ENCODE peak calls at places on chromosomes 1 and 21, in seven cellular contexts. P is right cardiac atrium; F is OCI-LY7; D is PC-9; S is CD8-positive, alpha-beta memory T cell; H is K562; Q is fibroblast of lung. J is an unnamed sample.

GRCh38 chr1:39173119-39173994 is 31.1 kb upstream of the MACF1 start:
- DNase-seq in D (no peak), Q (peak; percentile 70), S (no peak), F (no peak), H (no peak), P (no peak), J (no peak)

GRCh38 chr1:224300346-224300745 is 29.6 kb downstream of the NVL start:
- DNase-seq in Q (peak; percentile 92), S (no peak), D (peak; percentile 80), P (no peak), H (no peak), F (no peak), J (no peak)

GRCh38 chr1:20237646-20238045 is 51.3 kb upstream of the PLA2G2C start:
- DNase-seq in P (no peak), S (no peak), Q (no peak), H (no peak), F (peak; percentile 28), D (no peak), J (no peak)

GRCh38 chr1:248816042-248816851 is 9.5 kb downstream of the SH3BP5L start:
- DNase-seq in D (no peak), H (peak; percentile 4), P (no peak), S (no peak), Q (no peak), F (no peak), J (no peak)

GRCh38 chr1:214503553-214503952 is 47.8 kb downstream of the PTPN14 start:
- DNase-seq in H (no peak), P (no peak), D (peak; percentile 73), F (no peak), S (no peak), Q (no peak), J (no peak)

GRCh38 chr1:168811213-168811612 is 82.2 kb upstream of the DPT start:
- DNase-seq in P (no peak), Q (no peak), H (no peak), D (no peak), F (no peak), S (no peak), J (no peak)

GRCh38 chr1:206725053-206725963 is 40.6 kb downstream of the MAPKAPK2 start:
- DNase-seq in P (no peak), D (no peak), F (peak; percentile 68), S (no peak), H (peak; percentile 71), Q (peak; percentile 31), J (no peak)

GRCh38 chr1:23178931-23179330 is 10.3 kb upstream of the LUZP1 start:
- DNase-seq in P (no peak), S (no peak), H (peak; percentile 50), F (peak; percentile 48), D (no peak), Q (no peak), J (no peak)

GRCh38 chr1:109197163-109198042 is 16.3 kb upstream of the SARS1 start:
- DNase-seq in Q (peak; percentile 100), D (peak; percentile 100), H (peak; percentile 84), S (no peak), P (peak; percentile 54), F (no peak), J (no peak)

GRCh38 chr1:184768467-184768866 is 13.8 kb upstream of the EDEM3 start:
- DNase-seq in P (no peak), Q (no peak), F (no peak), S (no peak), H (peak; percentile 45), D (no peak), J (no peak)

GRCh38 chr1:54543729-54544496 is 4.1 kb upstream of the ACOT11 start:
- DNase-seq in Q (peak; percentile 88), F (no peak), P (no peak), D (no peak), S (no peak), H (no peak), J (no peak)

GRCh38 chr1:17579951-17580939 is 40.7 kb downstream of the ARHGEF10L start:
- DNase-seq in H (no peak), P (no peak), F (no peak), S (no peak), Q (no peak), D (no peak), J (no peak)

GRCh38 chr1:191901651-191902050 is 256.6 kb upstream of the RGS18 start:
- DNase-seq in Q (no peak), D (no peak), P (no peak), H (no peak), S (no peak), F (no peak), J (no peak)

DNA sequence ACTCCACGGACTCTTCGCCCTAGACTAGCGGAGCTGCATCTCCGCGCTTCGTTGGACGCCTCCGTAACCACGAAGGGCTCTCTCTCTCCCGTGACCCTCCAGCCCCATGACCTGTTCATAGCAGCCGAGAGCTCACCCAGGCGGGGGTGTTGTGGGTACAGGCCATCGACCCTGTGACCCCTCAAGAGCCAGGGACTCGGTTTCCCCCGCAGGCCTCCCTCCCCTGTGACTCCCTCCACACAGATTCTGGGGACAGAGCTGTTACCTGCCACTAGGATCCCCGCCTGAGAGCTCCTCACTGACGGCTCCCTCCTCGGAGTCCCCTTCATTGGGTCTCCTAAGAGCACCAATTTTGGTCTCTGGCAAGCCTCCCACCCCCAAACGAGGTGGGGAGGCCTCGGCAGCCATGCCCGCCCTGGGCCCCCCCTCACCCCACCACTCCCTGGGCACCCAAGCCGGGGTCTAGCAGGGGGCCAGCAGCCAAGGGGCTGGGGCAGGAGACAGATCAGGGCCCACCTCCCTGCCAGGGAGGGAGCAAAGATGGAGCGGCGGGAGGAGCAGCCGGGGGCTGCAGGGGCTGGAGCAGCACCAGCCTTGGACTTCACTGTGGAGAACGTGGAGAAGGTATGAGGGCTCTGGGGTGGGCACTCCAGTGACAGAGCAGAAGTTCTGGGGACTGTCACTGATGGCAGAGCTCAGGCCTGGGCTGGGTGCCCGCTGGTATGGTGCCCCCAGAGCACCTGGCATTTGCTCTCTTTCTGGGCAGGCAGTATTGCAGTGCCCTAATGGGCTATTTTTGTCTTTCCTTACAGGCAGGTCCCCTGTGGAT is 525 bp downstream of the IPO13 start:
- DNase-seq in Q (no peak), F (no peak), H (no peak), S (no peak), D (no peak), P (no peak), J (no peak)
- H3K9me3 ChIP-seq in Q (no peaks in the 10 kb centered on the region), F (no peaks in the 10 kb centered on the region), H (no peaks in the 10 kb centered on the region), S (no peaks in the 10 kb centered on the region), D (no peaks in the 10 kb centered on the region), P (no peaks in the 10 kb centered on the region), J (no peaks in the 10 kb centered on the region)

DNA sequence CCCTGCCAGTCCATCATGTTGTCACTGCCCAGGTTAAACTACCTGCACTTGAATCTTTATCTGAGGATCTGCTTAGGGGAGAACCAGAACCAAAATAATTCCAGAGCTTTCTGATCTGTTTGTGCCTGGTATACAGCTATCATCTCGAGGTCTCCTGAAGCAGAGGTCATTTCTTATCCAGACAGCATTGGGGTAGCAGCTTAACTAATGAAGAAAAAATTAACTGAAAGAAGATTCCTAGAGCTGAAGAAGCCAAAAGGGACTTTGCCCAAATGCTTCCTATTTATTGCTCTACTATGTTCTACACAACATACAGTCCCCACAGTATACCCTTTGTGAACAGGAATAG is 2.7 kb downstream of the NTPCR start:
- DNase-seq in F (no peak), P (no peak), D (peak; percentile 10), Q (no peak), S (no peak), H (no peak), J (no peak)
- H3K27ac ChIP-seq in F (no peak overlapping the region), P (no peak overlapping the region), D (no peak overlapping the region), Q (no peak overlapping the region), S (no peak overlapping the region), H (no peak overlapping the region), J (no peak overlapping the region)

GRCh38 chr21:44697811-44698734 is 1.1 kb downstream of the KRTAP10-12 start:
- DNase-seq in S (no peak), P (no peak), F (no peak), D (no peak), H (no peak), Q (no peak), J (no peak)

GRCh38 chr21:44694776-44695175 is 2.2 kb upstream of the KRTAP10-12 start:
- DNase-seq in Q (no peak), S (no peak), F (no peak), P (no peak), D (no peak), H (no peak), J (no peak)

GRCh38 chr21:44695176-44695575 is 1.8 kb upstream of the KRTAP10-12 start:
- DNase-seq in D (no peak), Q (no peak), H (peak; percentile 6), P (no peak), F (no peak), S (no peak), J (no peak)

GRCh38 chr21:44695641-44696040 is 1.3 kb upstream of the KRTAP10-12 start:
- DNase-seq in P (no peak), S (no peak), F (no peak), H (no peak), D (no peak), Q (no peak), J (no peak)

GRCh38 chr21:44696572-44696971 is 400 bp upstream of the KRTAP10-12 start:
- DNase-seq in D (no peak), F (no peak), Q (no peak), P (no peak), S (no peak), H (no peak), J (no peak)
- H3K4me3 ChIP-seq in D (no peak overlapping the region), F (no peak overlapping the region), Q (no peak overlapping the region), P (no peak overlapping the region), S (no peak overlapping the region), H (no peak overlapping the region), J (no peak overlapping the region)

GRCh38 chr1:147683163-147683763 is 12.9 kb upstream of the ACP6 start:
- DNase-seq in S (no peak), F (no peak), H (no peak), Q (no peak), D (no peak), P (no peak), J (no peak)
- H3K9me3 ChIP-seq in S (peaks cover 7% of the 10 kb centered on the region), F (peaks cover 21% of the 10 kb centered on the region), H (peaks cover 2% of the 10 kb centered on the region), Q (no peaks in the 10 kb centered on the region), D (peaks cover 24% of the 10 kb centered on the region), P (peaks cover 2% of the 10 kb centered on the region), J (no peaks in the 10 kb centered on the region)

DNA sequence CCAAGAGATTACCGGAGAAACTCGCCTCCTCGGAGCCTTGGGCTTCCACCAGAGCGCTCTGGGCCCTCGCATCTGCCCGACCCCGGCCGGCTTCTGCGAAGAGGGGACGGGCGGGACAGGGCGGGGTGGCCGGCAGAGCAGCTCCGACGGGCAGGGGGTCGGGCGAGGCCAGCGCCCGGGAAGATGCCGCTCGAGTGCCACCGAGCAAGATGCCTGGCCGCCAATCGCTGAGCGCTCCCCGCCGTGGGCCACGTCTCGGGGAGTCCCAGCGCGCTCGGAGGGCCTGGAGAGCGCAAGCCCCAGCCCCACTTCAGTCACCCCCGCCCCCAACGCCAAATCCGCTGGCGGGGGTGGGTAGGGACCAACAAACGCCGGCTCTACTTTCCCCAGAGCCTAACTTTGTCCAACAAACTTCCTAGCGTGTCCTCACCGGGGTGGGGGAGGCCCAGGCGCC is 515 bp downstream of the BCAR3 start:
- DNase-seq in Q (peak; percentile 51), D (no peak), S (no peak), P (peak; percentile 72), F (peak; percentile 50), H (no peak), J (no peak)
- H3K27ac ChIP-seq in Q (peak overlapping the region; percentile 83), D (peak overlapping the region; percentile 81), S (no peak overlapping the region), P (peak overlapping the region; percentile 67), F (peak overlapping the region; percentile 64), H (no peak overlapping the region), J (no peak overlapping the region)